ENCODE peak calls at places on chromosomes 13 and 19, in seven cellular contexts. K, Q, E, C, P, Y and V are unnamed samples.

GRCh38 chr19:30852168-30852567 is 480.0 kb downstream of the ZNF536 start:
- DNase-seq in Q (no peak), C (no peak), P (no peak), Y (no peak), E (no peak), K (no peak), V (no peak)

GRCh38 chr13:100721885-100722512 is 47.4 kb upstream of the TMTC4 start:
- DNase-seq in K (peak), P (peak), Q (peak), C (no peak), E (peak), Y (peak), V (peak)

GRCh38 chr19:37655689-37656491 is 625 bp upstream of the ZFP30 start:
- DNase-seq in E (peak), P (peak), K (peak), Q (peak), Y (peak), C (no peak), V (peak)

GRCh38 chr13:19601749-19602725 is 31.4 kb upstream of the MPHOSPH8 start:
- DNase-seq in K (peak), P (peak), C (peak), Q (peak), Y (peak), E (peak), V (peak)

GRCh38 chr19:28940751-28941500 is 272.0 kb downstream of the UQCRFS1 start:
- DNase-seq in K (peak), P (peak), E (no peak), Q (no peak), C (no peak), Y (no peak), V (no peak)

GRCh38 chr13:109862627-109863026 is 76.2 kb upstream of the IRS2 start:
- DNase-seq in K (peak), C (no peak), Y (no peak), Q (peak), E (no peak), P (peak), V (no peak)

GRCh38 chr13:35927554-35927953 is 203.6 kb downstream of the DCLK1 start:
- DNase-seq in P (peak), C (no peak), Q (peak), K (peak), Y (peak), E (no peak), V (no peak)

GRCh38 chr13:20400774-20401173 is 124.9 kb downstream of the CRYL1 start:
- DNase-seq in Q (peak), E (no peak), C (no peak), P (peak), K (peak), Y (no peak), V (no peak)

GRCh38 chr19:37361994-37362393 is 8.9 kb upstream of the ZNF527 start:
- DNase-seq in Q (peak), P (no peak), C (no peak), K (peak), E (no peak), Y (no peak), V (no peak)

GRCh38 chr19:1449467-1450442 is at the start of gene APC2:
- DNase-seq in C (no peak), Q (peak), E (peak), P (peak), Y (peak), K (peak), V (peak)

GRCh38 chr13:98549728-98550317 is 27.1 kb downstream of the STK24 start:
- DNase-seq in E (no peak), C (no peak), Y (no peak), Q (peak), K (peak), P (no peak), V (no peak)

GRCh38 chr19:11180346-11180745 is 17.0 kb downstream of the KANK2 start:
- DNase-seq in C (no peak), Q (no peak), K (no peak), E (no peak), Y (no peak), P (no peak), V (no peak)

GRCh38 chr13:95536629-95537241 is 15.8 kb upstream of the CLDN10 start:
- DNase-seq in E (no peak), C (no peak), P (peak), Q (peak), Y (no peak), K (peak), V (no peak)

GRCh38 chr19:32702010-32702409 is 10.4 kb downstream of the NUDT19 start:
- DNase-seq in E (no peak), Q (no peak), Y (peak), P (no peak), C (no peak), K (no peak), V (no peak)

GRCh38 chr19:33177417-33177976 is 16.6 kb upstream of the LRP3 start:
- DNase-seq in Y (peak), Q (peak), E (no peak), K (no peak), P (peak), C (no peak), V (no peak)

GRCh38 chr13:41178040-41178439 is 16.3 kb downstream of the KBTBD7 start:
- DNase-seq in Q (peak), Y (peak), P (peak), E (no peak), K (peak), C (no peak), V (no peak)

GRCh38 chr13:48579167-48579918 is 46.5 kb upstream of the RCBTB2 start:
- DNase-seq in E (no peak), Q (no peak), P (peak), K (no peak), C (no peak), Y (peak), V (no peak)

GRCh38 chr13:104086759-104087158 is 1020.5 kb upstream of the SLC10A2 start:
- DNase-seq in Y (no peak), Q (peak), P (peak), C (no peak), K (peak), E (no peak), V (no peak)

GRCh38 chr19:44196772-44197171 is 15.6 kb upstream of the ZNF227 start:
- DNase-seq in C (no peak), K (no peak), Q (no peak), P (no peak), E (no peak), Y (no peak), V (no peak)

GRCh38 chr19:54453921-54454780 is 5.2 kb downstream of the LENG8 start:
- DNase-seq in K (no peak), E (no peak), Y (no peak), C (no peak), Q (no peak), P (no peak), V (no peak)

GRCh38 chr19:29576043-29576442 is 30.0 kb upstream of the POP4 start:
- DNase-seq in K (peak), Y (no peak), C (no peak), Q (no peak), P (no peak), E (peak), V (no peak)

GRCh38 chr13:107447591-107447990 is 767.7 kb downstream of the LIG4 start:
- DNase-seq in K (no peak), C (no peak), Q (no peak), E (no peak), P (no peak), Y (no peak), V (no peak)

GRCh38 chr19:47305309-47305751 is 4.3 kb upstream of the C5AR1 start:
- DNase-seq in P (peak), Y (peak), Q (peak), K (peak), C (peak), E (peak), V (peak)

GRCh38 chr13:97975851-97976550 is 22.5 kb downstream of the IPO5 start:
- DNase-seq in P (peak), Q (peak), K (peak), Y (peak), C (peak), E (peak), V (peak)

GRCh38 chr13:89497658-89498057 is 1826.5 kb downstream of the SLITRK5 start:
- DNase-seq in Q (no peak), K (no peak), E (no peak), P (no peak), Y (peak), C (no peak), V (no peak)

GRCh38 chr19:17996826-17997316 is 11.1 kb upstream of the ARRDC2 start:
- DNase-seq in P (peak), K (peak), E (peak), Y (peak), C (no peak), Q (peak), V (peak)

GRCh38 chr13:99922631-99923404 is 48.7 kb downstream of the ZIC5 start:
- DNase-seq in C (no peak), P (no peak), K (no peak), Q (no peak), Y (no peak), E (no peak), V (no peak)

GRCh38 chr13:37889102-37889501 is 19.5 kb upstream of the TRPC4 start:
- DNase-seq in Q (peak), Y (no peak), C (no peak), P (peak), K (peak), E (no peak), V (no peak)

GRCh38 chr19:8257052-8257443 is 47.9 kb downstream of the CERS4 start:
- DNase-seq in E (peak), Y (peak), P (no peak), C (no peak), K (no peak), Q (no peak), V (no peak)

GRCh38 chr19:8259922-8260247 is 48.3 kb downstream of the CD320 start:
- DNase-seq in K (no peak), Q (no peak), C (no peak), P (no peak), Y (no peak), E (no peak), V (no peak)

GRCh38 chr19:8261881-8262280 is 46.3 kb downstream of the CD320 start:
- DNase-seq in C (no peak), Q (no peak), Y (no peak), P (no peak), K (no peak), E (no peak), V (no peak)

GRCh38 chr19:8261347-8261746 is 46.8 kb downstream of the CD320 start:
- DNase-seq in Y (no peak), K (no peak), E (no peak), P (no peak), Q (no peak), C (no peak), V (no peak)

DNA sequence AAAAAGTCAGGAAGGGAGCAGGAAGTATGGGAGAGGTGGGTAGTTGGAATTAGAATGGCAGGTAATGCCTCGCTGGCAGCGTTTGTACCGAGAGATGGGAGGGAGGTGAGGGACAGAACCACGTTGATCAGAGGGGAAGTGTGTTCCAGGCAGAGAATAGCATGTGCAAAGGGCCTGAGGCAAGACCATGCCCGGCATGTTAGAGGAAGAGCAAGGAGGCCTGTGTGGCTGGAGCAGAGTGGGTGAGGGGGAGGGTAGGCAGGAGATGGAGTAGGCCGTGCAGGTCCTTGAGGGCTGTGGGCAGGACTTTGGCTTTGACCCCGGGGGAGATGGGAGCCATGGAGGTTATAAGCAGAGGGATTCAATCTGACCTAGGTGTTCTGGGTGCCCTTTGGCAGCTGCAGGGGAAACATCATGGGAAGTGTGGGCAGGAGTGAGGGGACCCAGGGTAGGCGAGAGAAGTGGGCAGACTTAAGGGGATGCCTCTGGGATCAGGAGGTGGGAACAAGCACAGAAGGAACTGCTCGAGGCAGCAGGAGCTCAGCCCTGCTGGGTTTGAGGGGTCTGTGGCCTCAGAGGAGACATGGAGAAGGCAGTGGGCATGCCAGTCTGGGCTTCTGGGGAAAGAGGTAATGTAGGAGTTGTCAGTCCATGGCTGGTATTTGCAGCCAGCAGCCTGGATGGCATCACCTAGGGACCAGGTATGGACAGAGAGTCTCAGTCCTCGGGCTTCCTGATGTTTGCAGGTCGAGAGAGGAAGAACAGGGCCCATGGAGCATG is 48.8 kb downstream of the CD320 start:
- DNase-seq in Q (no peak), K (no peak), E (no peak), P (no peak), Y (no peak), C (no peak), V (no peak)
- H3K9ac ChIP-seq in Q (no peak), K (no peak), E (no peak), P (no peak), Y (no peak), C (no peak), V (no peak)

DNA sequence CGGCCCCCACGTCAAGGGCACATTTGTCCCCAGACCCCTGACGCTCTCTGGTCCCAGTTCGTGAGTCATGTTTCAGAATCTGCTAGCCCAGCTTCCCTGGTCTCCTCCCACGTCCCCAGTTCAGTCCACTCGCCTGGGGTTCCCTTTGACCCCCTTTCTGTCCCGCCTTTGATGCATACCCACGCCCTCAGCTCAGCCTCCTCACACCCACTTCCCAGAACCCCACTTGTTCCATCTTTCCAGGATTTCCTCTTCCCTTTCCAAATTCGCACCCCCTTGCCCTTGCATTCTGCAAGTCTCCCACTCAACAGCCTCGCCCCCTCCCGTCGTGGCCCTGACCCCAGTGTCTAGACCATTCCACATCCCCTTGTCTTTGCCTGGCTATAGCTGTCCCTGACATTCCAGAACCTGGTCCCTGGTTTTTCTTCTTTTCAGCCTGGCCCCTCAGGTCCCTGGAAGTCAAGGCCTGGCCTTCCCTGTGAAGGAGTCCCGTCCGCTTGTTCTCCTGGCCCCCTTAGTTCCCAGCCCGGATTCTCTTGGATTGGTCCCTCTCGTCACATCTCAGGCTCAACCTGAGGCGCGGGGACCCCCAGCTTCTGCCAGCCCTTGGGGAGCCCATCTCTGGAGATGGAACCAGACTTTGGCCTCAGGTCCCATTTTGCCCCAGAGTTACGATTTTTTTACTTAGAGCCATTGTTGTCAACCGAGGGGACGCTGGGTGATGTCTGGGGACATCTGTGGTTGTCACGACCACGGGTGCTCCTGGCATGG is 1.3 kb downstream of the NCLN start:
- DNase-seq in P (no peak), C (no peak), Q (peak), K (no peak), Y (no peak), E (no peak), V (no peak)
- H3K18ac ChIP-seq in P (no peak), C (no peak), Q (no peak), K (no peak), Y (no peak), E (no peak), V (no peak)

GRCh38 chr19:50205681-50206138 is 2.3 kb downstream of the MYH14 start:
- DNase-seq in K (no peak), Q (no peak), C (no peak), P (no peak), E (peak), Y (no peak), V (no peak)
- H3K9ac ChIP-seq in K (no peak), Q (no peak), C (peak), P (no peak), E (no peak), Y (no peak), V (no peak)

GRCh38 chr13:74922963-74923362 is 559.0 kb downstream of the TBC1D4 start:
- DNase-seq in K (no peak), Q (no peak), P (no peak), E (no peak), Y (peak), C (no peak), V (no peak)
- H3K18ac ChIP-seq in K (no peak), Q (no peak), P (no peak), E (no peak), Y (no peak), C (no peak), V (no peak)

DNA sequence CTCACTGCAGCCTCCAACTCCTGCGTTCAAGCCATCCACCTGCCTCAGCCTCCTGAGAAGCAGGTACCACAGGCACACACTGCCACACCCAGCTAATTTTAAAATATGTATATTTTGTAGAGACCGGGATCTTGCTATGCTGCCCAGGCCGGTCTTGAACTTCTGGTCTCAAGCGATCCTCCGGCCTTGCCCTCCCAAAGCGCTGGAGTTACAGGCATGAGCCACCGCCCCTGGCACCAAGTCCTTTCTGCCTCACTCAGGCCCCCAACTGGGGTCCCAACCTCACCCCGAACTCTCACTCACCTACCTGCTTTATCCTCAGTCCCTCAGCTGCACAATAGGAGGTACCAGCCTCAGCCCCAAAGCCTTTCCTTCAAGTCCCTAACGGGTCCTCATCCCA is 635 bp upstream of the COL5A3 start:
- DNase-seq in K (no peak), Y (no peak), C (no peak), E (no peak), P (no peak), Q (no peak), V (no peak)
- H3K9ac ChIP-seq in K (no peak), Y (no peak), C (no peak), E (no peak), P (no peak), Q (no peak), V (no peak)

GRCh38 chr13:71374471-71375041 is 492.4 kb downstream of the DACH1 start:
- DNase-seq in P (no peak), E (no peak), Y (peak), C (no peak), Q (peak), K (no peak), V (no peak)

GRCh38 chr13:71378992-71379905 is 487.8 kb downstream of the DACH1 start:
- DNase-seq in K (no peak), Y (peak), E (no peak), C (no peak), P (no peak), Q (peak), V (no peak)
- H3K18ac ChIP-seq in K (no peak), Y (no peak), E (no peak), C (no peak), P (no peak), Q (no peak), V (no peak)

DNA sequence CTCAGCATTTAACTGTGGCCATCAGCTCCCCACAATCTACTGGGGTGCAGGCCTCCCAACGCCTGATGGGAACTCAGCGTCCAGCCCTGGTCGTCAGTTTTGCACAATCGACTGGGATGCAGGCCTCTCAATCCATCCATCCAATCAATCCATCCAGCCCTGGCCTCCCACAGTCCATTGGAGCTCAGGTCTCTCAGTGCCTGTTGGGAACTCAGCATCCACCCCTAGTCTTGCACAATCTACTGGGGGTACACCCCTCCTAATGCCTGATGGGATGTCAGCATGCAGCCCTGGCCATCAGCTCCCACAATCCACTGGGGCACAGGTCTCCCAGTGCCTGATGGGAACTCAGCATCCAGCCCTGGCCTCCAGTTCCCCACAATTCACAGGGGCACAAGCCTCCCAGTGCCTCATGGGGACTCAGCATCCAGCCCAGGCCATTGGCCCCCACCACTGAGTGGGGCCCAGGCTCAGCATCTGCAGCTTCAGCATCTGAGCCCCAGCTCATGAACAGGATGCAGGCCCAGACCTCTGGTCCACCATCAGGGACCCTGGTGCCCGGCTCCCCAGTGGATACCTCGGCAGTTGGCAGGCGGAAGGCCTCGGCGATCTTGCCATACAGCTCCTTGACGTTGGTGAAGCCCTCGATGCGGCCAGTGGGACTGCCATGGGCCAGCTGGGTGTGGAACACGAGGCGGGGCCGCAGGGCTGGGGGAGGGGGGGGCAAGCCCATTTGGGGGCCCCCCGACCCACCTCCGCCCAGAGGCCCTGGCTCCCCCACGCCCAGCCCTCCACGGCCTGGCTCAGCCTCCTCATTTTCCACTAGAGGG is 7.2 kb upstream of the PTGER1 start:
- DNase-seq in Q (no peak), E (no peak), C (no peak), P (no peak), K (no peak), Y (no peak), V (no peak)
- H3K9ac ChIP-seq in Q (no peak), E (no peak), C (no peak), P (no peak), K (no peak), Y (no peak), V (no peak)

GRCh38 chr19:41808663-41809566 is 12.5 kb downstream of the CEACAM3 start:
- DNase-seq in C (no peak), K (no peak), Y (no peak), E (no peak), P (no peak), Q (no peak), V (no peak)

GRCh38 chr19:41813911-41814310 is 17.5 kb downstream of the CEACAM3 start:
- DNase-seq in Y (no peak), C (no peak), Q (no peak), E (no peak), P (no peak), K (no peak), V (no peak)

GRCh38 chr19:41811036-41811435 is 14.6 kb downstream of the CEACAM3 start:
- DNase-seq in C (no peak), Y (no peak), Q (no peak), K (no peak), E (no peak), P (no peak), V (no peak)

GRCh38 chr19:41810301-41810700 is 13.9 kb downstream of the CEACAM3 start:
- DNase-seq in P (no peak), E (no peak), K (no peak), C (no peak), Q (no peak), Y (no peak), V (no peak)

GRCh38 chr19:41811981-41812380 is 15.6 kb downstream of the CEACAM3 start:
- DNase-seq in C (no peak), P (no peak), Y (no peak), Q (no peak), E (no peak), K (no peak), V (no peak)
- H3K18ac ChIP-seq in C (no peak), P (no peak), Y (no peak), Q (no peak), E (no peak), K (no peak), V (no peak)